ENCODE peak calls at places on chromosomes 7 and 10, in six cellular contexts. T, H, S, D, K and X are unnamed samples.

GRCh38 chr7:1668486-1668931 is 1.6 kb upstream of the ELFN1 start:
- DNase-seq in T (no peak), H (no peak), S (no peak), D (no peak), K (peak), X (no peak)

GRCh38 chr7:68629-69028 is 123.7 kb upstream of the FAM20C start:
- DNase-seq in T (no peak), H (peak), S (no peak), D (no peak), K (peak), X (no peak)

GRCh38 chr10:3781458-3782098 is 3.4 kb downstream of the KLF6 start:
- DNase-seq in T (peak), H (peak), S (no peak), D (peak), K (peak), X (peak)

GRCh38 chr7:149238051-149238450 is 1.4 kb upstream of the ZNF212 start:
- DNase-seq in T (no peak), H (no peak), S (no peak), D (no peak), K (no peak), X (no peak)

GRCh38 chr7:150322833-150323681 is at the start of the genes ACTR3C and LRRC61:
- DNase-seq in T (peak), H (peak), S (peak), D (peak), K (peak), X (no peak)

GRCh38 chr10:105834261-105835059 is 1193.4 kb downstream of the SORCS3 start:
- DNase-seq in T (no peak), H (no peak), S (no peak), D (no peak), K (no peak), X (no peak)

GRCh38 chr10:123926401-123927264 is 35.0 kb upstream of the CPXM2 start:
- DNase-seq in T (peak), H (peak), S (no peak), D (no peak), K (no peak), X (peak)

GRCh38 chr7:50610521-50611277 is 45.5 kb upstream of the DDC start:
- DNase-seq in T (no peak), H (peak), S (peak), D (no peak), K (no peak), X (peak)

GRCh38 chr7:75045881-75046280 is 27.7 kb downstream of the RCC1L start:
- DNase-seq in T (no peak), H (no peak), S (no peak), D (no peak), K (no peak), X (no peak)

GRCh38 chr10:132809237-132810140 is 23.5 kb upstream of the NKX6-2 start:
- DNase-seq in T (no peak), H (no peak), S (no peak), D (no peak), K (peak), X (no peak)

GRCh38 chr10:112404612-112405011 is 30.7 kb downstream of the ACSL5 start:
- DNase-seq in T (no peak), H (peak), S (no peak), D (no peak), K (no peak), X (no peak)

GRCh38 chr7:144384555-144385245 is 18.8 kb downstream of the NOBOX start:
- DNase-seq in T (no peak), H (peak), S (no peak), D (peak), K (no peak), X (peak)

GRCh38 chr10:122746408-122746807 is 46.8 kb upstream of the C10orf120 start:
- DNase-seq in T (no peak), H (no peak), S (no peak), D (no peak), K (no peak), X (no peak)

GRCh38 chr7:25031432-25031831 is 51.5 kb upstream of the OSBPL3 start:
- DNase-seq in T (no peak), H (no peak), S (no peak), D (no peak), K (no peak), X (no peak)

GRCh38 chr10:63409465-63410027 is 56.2 kb downstream of the JMJD1C start:
- DNase-seq in T (no peak), H (peak), S (no peak), D (no peak), K (no peak), X (peak)

GRCh38 chr7:140327261-140327661 is 71.1 kb downstream of the SLC37A3 start:
- DNase-seq in T (no peak), H (no peak), S (no peak), D (peak), K (no peak), X (no peak)

GRCh38 chr10:131946321-131946751 is 35.4 kb downstream of the BNIP3 start:
- DNase-seq in T (no peak), H (peak), S (no peak), D (no peak), K (no peak), X (peak)

GRCh38 chr7:29194206-29194593 is 375 bp upstream of the CHN2 start:
- DNase-seq in T (no peak), H (no peak), S (no peak), D (peak), K (peak), X (peak)

GRCh38 chr7:22447759-22448158 is 52.2 kb downstream of the STEAP1B start:
- DNase-seq in T (peak), H (no peak), S (no peak), D (no peak), K (no peak), X (no peak)

GRCh38 chr10:108849688-108850087 is 1073.6 kb downstream of the XPNPEP1 start:
- DNase-seq in T (peak), H (no peak), S (no peak), D (no peak), K (no peak), X (no peak)

GRCh38 chr7:20095441-20095840 is 121.7 kb downstream of the MACC1 start:
- DNase-seq in T (no peak), H (no peak), S (no peak), D (no peak), K (no peak), X (no peak)